ENCODE peak calls at places on chromosomes 7 and 10, in six cellular contexts. One of them, this sample, is unnamed.

GRCh38 chr7:133023370-133024075 is 58.4 kb downstream of the CHCHD3 start:
- DNase-seq in HFF-Myc: no peak
- DNase-seq in RWPE1: no peak
- DNase-seq in ascending aorta: no peak
- DNase-seq in Calu3: no peak
- DNase-seq in thoracic aorta: no peak
- DNase-seq in this sample: no peak

GRCh38 chr10:6445671-6446278 is 134.3 kb downstream of the PRKCQ start:
- DNase-seq in Calu3: peak; percentile 35
- DNase-seq in thoracic aorta: no peak
- DNase-seq in HFF-Myc: no peak
- DNase-seq in ascending aorta: no peak
- DNase-seq in RWPE1: peak; percentile 36
- DNase-seq in this sample: no peak

GRCh38 chr7:2038876-2039728 is 193.6 kb downstream of the MAD1L1 start:
- DNase-seq in ascending aorta: peak; percentile 49
- DNase-seq in RWPE1: no peak
- DNase-seq in HFF-Myc: no peak
- DNase-seq in thoracic aorta: no peak
- DNase-seq in Calu3: no peak
- DNase-seq in this sample: no peak

GRCh38 chr10:34526758-34527730 is 288.1 kb downstream of the PARD3 start:
- DNase-seq in HFF-Myc: peak; percentile 91
- DNase-seq in ascending aorta: peak; percentile 64
- DNase-seq in RWPE1: peak; percentile 60
- DNase-seq in Calu3: no peak
- DNase-seq in thoracic aorta: no peak
- DNase-seq in this sample: peak; percentile 80

GRCh38 chr10:127715782-127716378 is 21.1 kb upstream of the FOXI2 start:
- DNase-seq in Calu3: no peak
- DNase-seq in ascending aorta: no peak
- DNase-seq in RWPE1: peak; percentile 42
- DNase-seq in HFF-Myc: no peak
- DNase-seq in thoracic aorta: no peak
- DNase-seq in this sample: no peak

GRCh38 chr7:113010377-113010776 is 76.2 kb downstream of the GPR85 start:
- DNase-seq in Calu3: no peak
- DNase-seq in HFF-Myc: no peak
- DNase-seq in thoracic aorta: no peak
- DNase-seq in ascending aorta: no peak
- DNase-seq in RWPE1: no peak
- DNase-seq in this sample: no peak

GRCh38 chr7:5420841-5421625 is 2.6 kb downstream of the TNRC18 start:
- DNase-seq in thoracic aorta: no peak
- DNase-seq in Calu3: peak; percentile 47
- DNase-seq in RWPE1: no peak
- DNase-seq in ascending aorta: no peak
- DNase-seq in HFF-Myc: no peak
- DNase-seq in this sample: no peak

GRCh38 chr7:132475669-132476116 is 100.6 kb downstream of the PLXNA4 start:
- DNase-seq in ascending aorta: no peak
- DNase-seq in Calu3: no peak
- DNase-seq in thoracic aorta: no peak
- DNase-seq in RWPE1: no peak
- DNase-seq in HFF-Myc: no peak
- DNase-seq in this sample: no peak

GRCh38 chr7:94069154-94069739 is 65.1 kb upstream of the BET1 start:
- DNase-seq in Calu3: no peak
- DNase-seq in ascending aorta: no peak
- DNase-seq in HFF-Myc: no peak
- DNase-seq in RWPE1: no peak
- DNase-seq in thoracic aorta: no peak
- DNase-seq in this sample: no peak

GRCh38 chr7:122290476-122290875 is 14.1 kb downstream of the FEZF1 start:
- DNase-seq in HFF-Myc: no peak
- DNase-seq in RWPE1: no peak
- DNase-seq in ascending aorta: no peak
- DNase-seq in thoracic aorta: no peak
- DNase-seq in Calu3: no peak
- DNase-seq in this sample: no peak

GRCh38 chr7:821688-822087 is 10.6 kb upstream of the SUN1 start:
- DNase-seq in HFF-Myc: no peak
- DNase-seq in thoracic aorta: no peak
- DNase-seq in Calu3: no peak
- DNase-seq in ascending aorta: no peak
- DNase-seq in RWPE1: no peak
- DNase-seq in this sample: no peak

GRCh38 chr7:143435266-143435665 is 8.0 kb upstream of the TAS2R60 start:
- DNase-seq in Calu3: no peak
- DNase-seq in HFF-Myc: no peak
- DNase-seq in ascending aorta: no peak
- DNase-seq in RWPE1: no peak
- DNase-seq in thoracic aorta: no peak
- DNase-seq in this sample: no peak

GRCh38 chr7:22697897-22698645 is 28.9 kb upstream of the IL6 start:
- DNase-seq in Calu3: no peak
- DNase-seq in RWPE1: no peak
- DNase-seq in HFF-Myc: no peak
- DNase-seq in thoracic aorta: no peak
- DNase-seq in ascending aorta: no peak
- DNase-seq in this sample: no peak

GRCh38 chr10:20748551-20748950 is 148.6 kb downstream of the NEBL start:
- DNase-seq in RWPE1: no peak
- DNase-seq in Calu3: no peak
- DNase-seq in thoracic aorta: no peak
- DNase-seq in HFF-Myc: no peak
- DNase-seq in ascending aorta: no peak
- DNase-seq in this sample: no peak

GRCh38 chr7:17234398-17235021 is 63.9 kb upstream of the AHR start:
- DNase-seq in RWPE1: peak; percentile 83
- DNase-seq in thoracic aorta: no peak
- DNase-seq in HFF-Myc: peak; percentile 95
- DNase-seq in Calu3: peak; percentile 76
- DNase-seq in ascending aorta: peak; percentile 71
- DNase-seq in this sample: peak; percentile 84

DNA sequence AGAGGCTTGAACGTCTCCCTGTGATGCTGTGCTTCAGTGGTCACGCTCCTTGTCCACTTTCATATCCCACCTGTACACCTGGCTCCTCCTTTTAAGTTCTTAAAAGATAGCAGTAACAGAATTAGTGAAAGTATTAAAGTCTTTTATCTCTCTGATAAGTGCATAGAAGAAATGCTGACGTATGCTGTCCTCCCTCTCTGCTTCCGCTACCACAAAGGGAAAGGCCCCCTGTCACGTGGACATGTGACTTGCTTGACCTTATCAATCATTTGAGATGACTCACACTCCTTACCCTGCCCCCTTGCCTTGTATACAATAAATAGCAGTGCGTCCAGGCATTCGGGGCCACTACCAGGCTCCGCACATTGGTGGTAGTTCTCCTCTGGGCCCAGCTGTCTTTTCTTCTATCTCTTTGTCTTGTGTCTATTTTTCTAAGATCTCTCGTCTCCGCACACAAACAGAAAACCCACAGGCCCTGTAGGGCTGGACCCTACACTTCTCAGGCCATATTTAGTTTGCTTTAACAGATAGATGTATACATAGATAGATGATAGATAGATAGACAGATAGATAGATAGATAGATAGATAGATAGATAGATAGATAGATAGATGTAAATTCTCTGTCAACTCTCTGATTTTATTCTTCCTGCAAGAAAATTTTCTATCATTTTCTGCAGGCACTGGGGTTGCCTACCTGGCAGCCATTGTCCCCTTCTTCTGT is 131.6 kb upstream of the JCAD start:
- DNase-seq in thoracic aorta: no peak
- DNase-seq in Calu3: no peak
- DNase-seq in HFF-Myc: no peak
- DNase-seq in ascending aorta: no peak
- DNase-seq in RWPE1: no peak
- DNase-seq in this sample: no peak
- TF ChIP-seq CTCF in thoracic aorta: no peak
- TF ChIP-seq CTCF in Calu3: no peak
- TF ChIP-seq CTCF in HFF-Myc: no peak
- TF ChIP-seq CTCF in ascending aorta: no peak
- TF ChIP-seq CTCF in RWPE1: no peak
- TF ChIP-seq CTCF in this sample: no peak

GRCh38 chr7:49102413-49102812 is 178.1 kb downstream of the CDC14C start:
- DNase-seq in Calu3: no peak
- DNase-seq in HFF-Myc: no peak
- DNase-seq in thoracic aorta: no peak
- DNase-seq in RWPE1: no peak
- DNase-seq in ascending aorta: no peak
- DNase-seq in this sample: no peak

GRCh38 chr7:49094866-49095265 is 170.5 kb downstream of the CDC14C start:
- DNase-seq in Calu3: no peak
- DNase-seq in HFF-Myc: no peak
- DNase-seq in ascending aorta: no peak
- DNase-seq in RWPE1: no peak
- DNase-seq in thoracic aorta: no peak
- DNase-seq in this sample: no peak

DNA sequence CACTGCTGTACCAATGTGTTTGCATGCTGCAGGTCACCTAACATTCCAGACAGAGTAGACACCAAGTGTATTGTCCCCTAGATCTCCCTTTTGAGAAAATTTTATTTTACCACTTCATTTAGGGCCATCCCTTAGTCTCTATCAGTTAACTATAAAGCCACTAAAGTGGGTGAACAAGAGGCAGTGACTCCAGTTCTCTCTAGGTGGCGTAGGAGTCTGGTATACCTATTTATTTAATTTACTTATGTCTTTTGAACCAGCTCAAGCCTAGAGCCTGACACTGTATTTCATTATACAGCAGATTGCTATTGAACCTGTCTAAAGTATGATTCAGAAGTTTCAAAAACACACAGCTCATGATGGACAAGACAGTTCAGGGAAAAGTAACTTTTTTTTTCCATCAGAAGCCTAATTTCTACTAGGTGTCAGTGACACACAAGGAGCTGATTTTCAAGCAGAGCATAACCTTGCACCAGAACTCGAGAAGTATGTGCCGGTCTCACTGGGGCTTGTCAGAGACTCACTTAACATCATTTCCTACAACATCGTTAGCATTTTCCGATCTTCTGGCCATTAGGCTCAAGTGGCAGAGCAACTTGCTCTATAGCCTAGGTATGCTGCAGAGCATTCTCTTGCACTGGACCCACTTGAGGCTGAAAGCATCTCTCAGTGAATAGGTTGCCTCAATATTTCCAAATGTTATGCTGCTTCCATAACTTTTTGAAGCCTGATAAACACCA is 175.4 kb downstream of the CDC14C start:
- DNase-seq in ascending aorta: no peak
- DNase-seq in Calu3: no peak
- DNase-seq in thoracic aorta: no peak
- DNase-seq in RWPE1: no peak
- DNase-seq in HFF-Myc: no peak
- DNase-seq in this sample: no peak
- TF ChIP-seq CTCF in ascending aorta: no peak
- TF ChIP-seq CTCF in Calu3: no peak
- TF ChIP-seq CTCF in thoracic aorta: no peak
- TF ChIP-seq CTCF in RWPE1: peak; percentile 32
- TF ChIP-seq CTCF in HFF-Myc: no peak
- TF ChIP-seq CTCF in this sample: peak; percentile 13

DNA sequence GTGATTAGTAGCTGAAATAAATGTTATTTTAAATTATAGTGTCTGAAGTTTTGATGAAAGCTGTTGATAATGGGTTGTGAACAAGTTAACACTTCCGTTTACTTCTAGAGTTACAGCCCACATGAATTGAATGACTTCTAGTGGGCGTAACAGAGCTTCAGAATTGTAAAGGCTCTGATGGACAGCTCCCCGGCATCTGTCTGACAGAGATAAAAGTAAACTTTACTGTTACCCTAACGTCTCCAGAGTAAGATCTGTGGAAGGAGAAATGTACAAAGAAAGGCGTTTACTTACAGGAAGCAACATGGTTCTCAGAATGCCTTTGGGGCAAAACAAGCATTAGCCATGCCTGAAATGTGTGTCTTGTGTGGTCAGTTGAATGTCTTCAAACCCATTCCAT is 124.4 kb downstream of the ADARB2 start:
- DNase-seq in HFF-Myc: no peak
- DNase-seq in RWPE1: no peak
- DNase-seq in Calu3: no peak
- DNase-seq in thoracic aorta: no peak
- DNase-seq in ascending aorta: no peak
- DNase-seq in this sample: no peak
- TF ChIP-seq CTCF in HFF-Myc: no peak
- TF ChIP-seq CTCF in RWPE1: no peak
- TF ChIP-seq CTCF in Calu3: no peak
- TF ChIP-seq CTCF in thoracic aorta: no peak
- TF ChIP-seq CTCF in ascending aorta: no peak
- TF ChIP-seq CTCF in this sample: no peak

DNA sequence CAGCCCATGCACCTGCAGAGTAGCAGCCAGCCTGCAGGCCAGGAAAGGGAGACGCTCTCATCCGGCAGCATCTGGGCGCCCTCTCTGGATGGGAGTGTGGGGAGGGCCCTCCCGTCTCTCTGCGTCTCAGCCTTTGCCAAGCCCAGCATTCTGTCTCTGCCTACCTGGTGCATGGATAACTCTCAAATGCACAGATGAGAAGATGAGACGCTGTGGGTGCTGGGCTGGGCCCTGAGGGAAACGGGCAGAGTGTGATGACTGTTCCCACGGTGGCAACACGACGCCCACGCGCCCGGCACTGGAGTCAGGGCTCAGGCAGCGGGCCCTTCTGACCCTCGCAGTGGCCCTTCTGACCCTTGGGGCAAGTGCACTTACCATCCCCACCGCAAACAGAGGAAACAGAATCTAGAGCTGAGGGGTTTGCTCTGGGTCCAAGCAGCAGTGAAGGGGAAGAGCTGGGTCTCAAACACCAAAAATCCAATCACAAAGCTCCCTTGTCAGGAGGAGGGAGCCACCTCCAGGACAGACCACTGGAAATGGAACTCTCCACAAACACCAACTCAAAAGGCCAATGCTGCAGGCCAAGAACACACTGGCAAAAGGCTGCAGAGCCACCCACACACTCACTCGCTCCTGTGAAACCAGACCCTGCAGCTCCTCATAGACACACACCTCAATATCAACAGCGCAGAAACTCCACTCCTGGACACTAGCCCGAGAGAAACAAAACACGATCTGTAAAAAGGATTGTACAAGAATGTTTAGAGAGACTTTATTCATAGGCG is 213.7 kb downstream of the PTPRN2 start:
- DNase-seq in ascending aorta: no peak
- DNase-seq in thoracic aorta: no peak
- DNase-seq in RWPE1: no peak
- DNase-seq in Calu3: no peak
- DNase-seq in HFF-Myc: no peak
- DNase-seq in this sample: no peak
- TF ChIP-seq CTCF in ascending aorta: no peak
- TF ChIP-seq CTCF in thoracic aorta: no peak
- TF ChIP-seq CTCF in RWPE1: no peak
- TF ChIP-seq CTCF in Calu3: no peak
- TF ChIP-seq CTCF in HFF-Myc: no peak
- TF ChIP-seq CTCF in this sample: no peak

This sample was measured in AG09319.